ENCODE peak calls at places on chromosomes 1 and 21, in nine cellular contexts. O is transverse colon, S is spleen, R is HCT116, E is vagina, A is suprapubic skin, Y is stomach, W is sigmoid colon, M is K562. Z is an unnamed sample.

GRCh38 chr1:40634901-40635655 is 30.4 kb downstream of the RIMS3 start:
- DNase-seq in O (no peak), S (no peak), R (no peak), E (no peak), A (no peak), Y (no peak), W (no peak), M (no peak), Z (no peak)

GRCh38 chr1:163169553-163169952 is 33.2 kb downstream of the RGS5 start:
- DNase-seq in O (no peak), S (no peak), R (no peak), E (no peak), A (no peak), Y (no peak), W (no peak), M (no peak), Z (no peak)

GRCh38 chr1:7543718-7544090 is 227.4 kb upstream of the VAMP3 start:
- DNase-seq in O (no peak), S (no peak), R (no peak), E (no peak), A (no peak), Y (no peak), W (no peak), M (no peak), Z (no peak)

GRCh38 chr1:205917466-205918248 is 25.6 kb downstream of the SLC26A9 start:
- DNase-seq in O (no peak), S (peak; percentile 34), R (no peak), E (peak; percentile 56), A (no peak), Y (no peak), W (peak; percentile 11), M (no peak), Z (no peak)

GRCh38 chr1:160579216-160579701 is at the start of gene CD84:
- DNase-seq in O (no peak), S (no peak), R (no peak), E (no peak), A (no peak), Y (no peak), W (no peak), M (no peak), Z (no peak)

GRCh38 chr1:150765229-150765976 is at the start of gene CTSS:
- DNase-seq in O (no peak), S (no peak), R (no peak), E (no peak), A (no peak), Y (no peak), W (no peak), M (no peak), Z (no peak)

GRCh38 chr1:226832613-226833012 is 37.8 kb upstream of the PSEN2 start:
- DNase-seq in O (no peak), S (no peak), R (no peak), E (peak; percentile 54), A (no peak), Y (no peak), W (no peak), M (no peak), Z (no peak)

GRCh38 chr21:23968722-23969647 is 1638.3 kb downstream of the MRPL39 start:
- DNase-seq in O (peak; percentile 45), S (peak; percentile 88), R (no peak), E (no peak), A (no peak), Y (peak; percentile 57), W (no peak), M (peak; percentile 53), Z (no peak)

GRCh38 chr1:15153842-15154479 is 414 bp downstream of the TMEM51 start:
- DNase-seq in O (peak; percentile 81), S (peak; percentile 81), R (no peak), E (no peak), A (no peak), Y (peak; percentile 73), W (peak; percentile 87), M (peak; percentile 81), Z (no peak)

GRCh38 chr1:25232866-25233784 is 823 bp upstream of the SYF2 start:
- DNase-seq in O (peak; percentile 90), S (peak; percentile 90), R (peak; percentile 83), E (peak; percentile 93), A (peak; percentile 93), Y (peak; percentile 68), W (peak; percentile 92), M (peak; percentile 99), Z (peak; percentile 61)

GRCh38 chr1:165501975-165502358 is 41.8 kb upstream of the LRRC52 start:
- DNase-seq in O (no peak), S (no peak), R (no peak), E (no peak), A (no peak), Y (no peak), W (no peak), M (no peak), Z (no peak)

GRCh38 chr1:200184196-200184595 is 156.7 kb downstream of the NR5A2 start:
- DNase-seq in O (peak; percentile 69), S (peak; percentile 87), R (peak; percentile 42), E (no peak), A (peak; percentile 80), Y (peak; percentile 86), W (peak; percentile 84), M (no peak), Z (peak; percentile 69)

GRCh38 chr1:179779645-179780272 is 36.7 kb downstream of the FAM163A start:
- DNase-seq in O (no peak), S (no peak), R (no peak), E (no peak), A (no peak), Y (no peak), W (no peak), M (no peak), Z (no peak)

GRCh38 chr1:26959722-26960624 is at the start of gene KDF1:
- DNase-seq in O (peak; percentile 90), S (peak; percentile 90), R (peak; percentile 61), E (no peak), A (no peak), Y (peak; percentile 92), W (no peak), M (peak; percentile 87), Z (peak; percentile 83)

GRCh38 chr1:10790155-10790707 is 6.2 kb downstream of the CASZ1 start:
- DNase-seq in O (no peak), S (no peak), R (no peak), E (no peak), A (no peak), Y (no peak), W (no peak), M (no peak), Z (no peak)

GRCh38 chr1:118217073-118217620 is 32.1 kb upstream of the SPAG17 start:
- DNase-seq in O (no peak), S (no peak), R (no peak), E (no peak), A (no peak), Y (no peak), W (no peak), M (no peak), Z (no peak)

GRCh38 chr1:197268012-197268411 is at the start of gene CRB1:
- DNase-seq in O (no peak), S (no peak), R (no peak), E (no peak), A (no peak), Y (no peak), W (no peak), M (no peak), Z (no peak)

GRCh38 chr1:67609942-67610341 is 75.1 kb upstream of the GADD45A start:
- DNase-seq in O (no peak), S (no peak), R (no peak), E (no peak), A (no peak), Y (no peak), W (no peak), M (no peak), Z (no peak)

GRCh38 chr1:203271962-203272632 is 33.2 kb upstream of the BTG2 start:
- DNase-seq in O (peak; percentile 55), S (peak; percentile 69), R (no peak), E (peak; percentile 88), A (no peak), Y (no peak), W (no peak), M (no peak), Z (no peak)
- TF ChIP-seq POLR2AphosphoS5 in O (no peak), S (no peak), R (no peak), E (no peak), A (no peak), Y (no peak), W (no peak), M (no peak), Z (no peak)

GRCh38 chr1:182083851-182084486 is 22.5 kb upstream of the ZNF648 start:
- DNase-seq in O (peak; percentile 48), S (no peak), R (no peak), E (peak; percentile 85), A (no peak), Y (no peak), W (no peak), M (no peak), Z (no peak)

GRCh38 chr1:182086620-182087019 is 25.1 kb upstream of the ZNF648 start:
- DNase-seq in O (no peak), S (no peak), R (no peak), E (peak; percentile 67), A (no peak), Y (no peak), W (no peak), M (no peak), Z (no peak)

GRCh38 chr1:182085726-182086125 is 24.2 kb upstream of the ZNF648 start:
- DNase-seq in O (no peak), S (no peak), R (no peak), E (peak; percentile 76), A (no peak), Y (no peak), W (no peak), M (no peak), Z (no peak)

GRCh38 chr1:182086136-182086535 is 24.6 kb upstream of the ZNF648 start:
- DNase-seq in O (no peak), S (no peak), R (no peak), E (peak; percentile 83), A (no peak), Y (no peak), W (no peak), M (no peak), Z (no peak)

GRCh38 chr1:182084487-182085316 is 23.2 kb upstream of the ZNF648 start:
- DNase-seq in O (peak; percentile 93), S (peak; percentile 93), R (peak; percentile 67), E (peak; percentile 96), A (peak; percentile 94), Y (peak; percentile 93), W (peak; percentile 93), M (peak; percentile 88), Z (peak; percentile 86)
- TF ChIP-seq POLR2A in O (no peak), S (no peak), R (no peak), E (no peak), A (no peak), Y (no peak), W (no peak), M (no peak), Z (no peak)

DNA sequence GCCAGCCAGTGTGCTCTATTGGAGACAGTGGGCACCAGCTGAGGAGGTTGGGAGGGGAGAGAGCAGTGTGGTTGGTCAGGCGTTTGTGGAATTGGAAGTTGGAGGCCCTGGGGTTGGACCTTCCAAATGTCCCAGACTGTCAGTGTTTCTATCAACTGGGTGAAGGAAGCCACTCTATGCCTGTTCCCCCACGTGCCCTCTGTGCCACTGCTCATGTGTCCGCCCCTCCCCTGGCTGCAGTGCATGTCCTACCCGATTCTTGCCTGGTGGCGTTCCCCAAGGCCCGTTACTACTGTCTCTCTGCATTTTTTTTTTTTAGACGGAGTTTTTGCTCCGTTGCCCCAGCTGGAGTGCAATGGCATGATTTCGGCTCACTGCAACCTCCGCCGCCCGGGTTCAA is 21.1 kb downstream of the ADORA1 start:
- DNase-seq in O (no peak), S (no peak), R (no peak), E (no peak), A (no peak), Y (no peak), W (no peak), M (no peak), Z (no peak)
- H3K4me1 ChIP-seq in O (no peaks in the 10 kb centered on the region), S (no peaks in the 10 kb centered on the region), R (peaks cover 3% of the 10 kb centered on the region), E (no peaks in the 10 kb centered on the region), A (no peaks in the 10 kb centered on the region), Y (no peaks in the 10 kb centered on the region), W (no peaks in the 10 kb centered on the region), M (no peaks in the 10 kb centered on the region), Z (peaks cover 8% of the 10 kb centered on the region)

GRCh38 chr1:236394905-236395779 is 1.1 kb downstream of the EDARADD start:
- DNase-seq in O (peak; percentile 8), S (peak; percentile 84), R (no peak), E (no peak), A (peak; percentile 63), Y (peak; percentile 63), W (no peak), M (peak; percentile 56), Z (peak; percentile 31)
- TF ChIP-seq POLR2AphosphoS5 in O (no peak), S (peak; percentile 64), R (no peak), E (no peak), A (no peak), Y (peak; percentile 51), W (no peak), M (no peak), Z (no peak)